ENCODE peak calls at places on chromosomes 3 and 15, in six cellular contexts. S is activated CD8-positive, alpha-beta T cell treated with anti-CD3 and anti-CD28 coated beads, Interleukin-2, amount 10 ng/mL, durations not matched to agents 7 days and 5 days; M is CD8-positive, alpha-beta T cell; O is activated naive CD4-positive, alpha-beta T cell treated with anti-CD3 and anti-CD28 coated beads, Interleukin-2, amount 50 U/mL, for 72 hours; W is RWPE2; G is GM12878. K is an unnamed sample.

GRCh38 chr3:186598108-186598784 is 14.6 kb upstream of the AHSG start:
- ATAC-seq in S (no peak), M (no peak), O (no peak), W (peak), G (no peak), K (no peak)

GRCh38 chr15:98883504-98883903 is 124.1 kb downstream of the PGPEP1L start:
- ATAC-seq in S (no peak), M (no peak), O (no peak), W (no peak), G (no peak), K (no peak)

GRCh38 chr3:19946291-19946831 is 536 bp upstream of the RAB5A start:
- ATAC-seq in S (no peak), M (peak), O (peak), W (peak), G (peak), K (no peak)

GRCh38 chr15:33405096-33405495 is 94.3 kb downstream of the RYR3 start:
- ATAC-seq in S (no peak), M (no peak), O (no peak), W (no peak), G (no peak), K (no peak)

GRCh38 chr15:89128320-89129122 is 40.3 kb downstream of the ABHD2 start:
- ATAC-seq in S (no peak), M (no peak), O (no peak), W (no peak), G (peak), K (no peak)

GRCh38 chr3:70621451-70621850 is 309.0 kb upstream of the MDFIC2 start:
- ATAC-seq in S (no peak), M (no peak), O (peak), W (no peak), G (no peak), K (no peak)

GRCh38 chr3:72821170-72821781 is 27.0 kb downstream of the SHQ1 start:
- ATAC-seq in S (peak), M (peak), O (peak), W (peak), G (peak), K (peak)

GRCh38 chr3:23341147-23341838 is 138.2 kb downstream of the UBE2E2 start:
- ATAC-seq in S (no peak), M (no peak), O (no peak), W (no peak), G (peak), K (no peak)

GRCh38 chr3:194439915-194440550 is 41.0 kb upstream of the GP5 start:
- ATAC-seq in S (no peak), M (no peak), O (no peak), W (no peak), G (no peak), K (no peak)

GRCh38 chr3:155702745-155703581 is 41.9 kb downstream of the PLCH1 start:
- ATAC-seq in S (no peak), M (no peak), O (no peak), W (no peak), G (no peak), K (no peak)

GRCh38 chr3:176799675-176800074 is 397.6 kb downstream of the TBL1XR1 start:
- ATAC-seq in S (no peak), M (no peak), O (no peak), W (no peak), G (no peak), K (no peak)

GRCh38 chr15:74307827-74308642 is 59.4 kb downstream of the CYP11A1 start:
- ATAC-seq in S (peak), M (no peak), O (peak), W (peak), G (peak), K (peak)

GRCh38 chr3:32480596-32480995 is 22.1 kb downstream of the CMTM6 start:
- ATAC-seq in S (no peak), M (no peak), O (no peak), W (no peak), G (no peak), K (peak)

GRCh38 chr15:96619171-96619570 is 288.7 kb downstream of the NR2F2 start:
- ATAC-seq in S (no peak), M (no peak), O (no peak), W (no peak), G (no peak), K (no peak)

GRCh38 chr3:118337649-118338048 is 697.0 kb downstream of the IGSF11 start:
- ATAC-seq in S (no peak), M (no peak), O (no peak), W (no peak), G (no peak), K (no peak)

GRCh38 chr3:194574639-194575483 is 58.4 kb downstream of the TMEM44 start:
- ATAC-seq in S (no peak), M (no peak), O (no peak), W (peak), G (no peak), K (no peak)

GRCh38 chr3:24042174-24042878 is 97.2 kb downstream of the NR1D2 start:
- ATAC-seq in S (no peak), M (no peak), O (no peak), W (no peak), G (no peak), K (peak)

GRCh38 chr3:157113832-157114505 is 46.0 kb downstream of the CCNL1 start:
- ATAC-seq in S (no peak), M (peak), O (no peak), W (no peak), G (peak), K (no peak)